ENCODE peak calls at places on chromosomes 2 and 18, in four cellular contexts. One of them, this sample, is unnamed.
A peak's percentile ranks its signal among the peaks of the same experiment; 100 is the strongest.

GRCh38 chr18:7562491-7562890 is 4.6 kb upstream of the PTPRM start:
- DNase-seq in CD4-positive, CD25-positive, alpha-beta regulatory T cell: no peak
- DNase-seq in H4: no peak
- DNase-seq in activated effector memory CD4-positive, alpha-beta T cell treated with Interleukin-2 at 50 U/mL for 16 hours: no peak
- DNase-seq in this sample: no peak

GRCh38 chr2:224360801-224361251 is 41.1 kb downstream of the FAM124B start:
- DNase-seq in CD4-positive, CD25-positive, alpha-beta regulatory T cell: no peak
- DNase-seq in activated effector memory CD4-positive, alpha-beta T cell treated with Interleukin-2 at 50 U/mL for 16 hours: no peak
- DNase-seq in H4: peak; percentile 18
- DNase-seq in this sample: no peak

GRCh38 chr18:7303306-7303705 is 72.4 kb downstream of the LRRC30 start:
- DNase-seq in activated effector memory CD4-positive, alpha-beta T cell treated with Interleukin-2 at 50 U/mL for 16 hours: no peak
- DNase-seq in CD4-positive, CD25-positive, alpha-beta regulatory T cell: no peak
- DNase-seq in H4: no peak
- DNase-seq in this sample: no peak

GRCh38 chr2:170022692-170023091 is 155.3 kb upstream of the MYO3B start:
- DNase-seq in activated effector memory CD4-positive, alpha-beta T cell treated with Interleukin-2 at 50 U/mL for 16 hours: no peak
- DNase-seq in CD4-positive, CD25-positive, alpha-beta regulatory T cell: no peak
- DNase-seq in H4: peak; percentile 5
- DNase-seq in this sample: no peak

GRCh38 chr18:78742346-78742745 is 237.3 kb upstream of the SALL3 start:
- DNase-seq in H4: no peak
- DNase-seq in activated effector memory CD4-positive, alpha-beta T cell treated with Interleukin-2 at 50 U/mL for 16 hours: no peak
- DNase-seq in CD4-positive, CD25-positive, alpha-beta regulatory T cell: no peak
- DNase-seq in this sample: no peak

GRCh38 chr2:235432741-235433520 is 60.9 kb upstream of the AGAP1 start:
- DNase-seq in activated effector memory CD4-positive, alpha-beta T cell treated with Interleukin-2 at 50 U/mL for 16 hours: no peak
- DNase-seq in CD4-positive, CD25-positive, alpha-beta regulatory T cell: no peak
- DNase-seq in H4: no peak
- DNase-seq in this sample: no peak

GRCh38 chr2:187117483-187117882 is 268.5 kb upstream of the ZSWIM2 start:
- DNase-seq in activated effector memory CD4-positive, alpha-beta T cell treated with Interleukin-2 at 50 U/mL for 16 hours: no peak
- DNase-seq in H4: no peak
- DNase-seq in CD4-positive, CD25-positive, alpha-beta regulatory T cell: no peak
- DNase-seq in this sample: no peak

GRCh38 chr2:230899786-230900185 is 25.3 kb downstream of the GPR55 start:
- DNase-seq in CD4-positive, CD25-positive, alpha-beta regulatory T cell: no peak
- DNase-seq in activated effector memory CD4-positive, alpha-beta T cell treated with Interleukin-2 at 50 U/mL for 16 hours: no peak
- DNase-seq in H4: no peak
- DNase-seq in this sample: no peak

GRCh38 chr2:225032249-225032648 is 10.0 kb downstream of the DOCK10 start:
- DNase-seq in CD4-positive, CD25-positive, alpha-beta regulatory T cell: no peak
- DNase-seq in activated effector memory CD4-positive, alpha-beta T cell treated with Interleukin-2 at 50 U/mL for 16 hours: no peak
- DNase-seq in H4: no peak
- DNase-seq in this sample: no peak

GRCh38 chr2:128510701-128511100 is 192.0 kb upstream of the HS6ST1 start:
- DNase-seq in H4: no peak
- DNase-seq in activated effector memory CD4-positive, alpha-beta T cell treated with Interleukin-2 at 50 U/mL for 16 hours: no peak
- DNase-seq in CD4-positive, CD25-positive, alpha-beta regulatory T cell: no peak
- DNase-seq in this sample: no peak

GRCh38 chr2:5915926-5916325 is 223.7 kb downstream of the SOX11 start:
- DNase-seq in H4: peak; percentile 21
- DNase-seq in activated effector memory CD4-positive, alpha-beta T cell treated with Interleukin-2 at 50 U/mL for 16 hours: no peak
- DNase-seq in CD4-positive, CD25-positive, alpha-beta regulatory T cell: no peak
- DNase-seq in this sample: no peak

GRCh38 chr2:214261683-214262082 is 149.2 kb upstream of the VWC2L start:
- DNase-seq in H4: no peak
- DNase-seq in CD4-positive, CD25-positive, alpha-beta regulatory T cell: no peak
- DNase-seq in activated effector memory CD4-positive, alpha-beta T cell treated with Interleukin-2 at 50 U/mL for 16 hours: no peak
- DNase-seq in this sample: no peak

GRCh38 chr2:234146087-234146826 is 95.8 kb downstream of the SPP2 start:
- DNase-seq in H4: peak; percentile 81
- DNase-seq in CD4-positive, CD25-positive, alpha-beta regulatory T cell: no peak
- DNase-seq in activated effector memory CD4-positive, alpha-beta T cell treated with Interleukin-2 at 50 U/mL for 16 hours: no peak
- DNase-seq in this sample: no peak

GRCh38 chr18:56199580-56200320 is 438.6 kb downstream of the TXNL1 start:
- DNase-seq in activated effector memory CD4-positive, alpha-beta T cell treated with Interleukin-2 at 50 U/mL for 16 hours: no peak
- DNase-seq in H4: no peak
- DNase-seq in CD4-positive, CD25-positive, alpha-beta regulatory T cell: no peak
- DNase-seq in this sample: no peak

GRCh38 chr2:231223458-231223970 is 25.1 kb downstream of the ARMC9 start:
- DNase-seq in H4: no peak
- DNase-seq in activated effector memory CD4-positive, alpha-beta T cell treated with Interleukin-2 at 50 U/mL for 16 hours: no peak
- DNase-seq in CD4-positive, CD25-positive, alpha-beta regulatory T cell: no peak
- DNase-seq in this sample: no peak

GRCh38 chr2:191566347-191566746 is 111.6 kb upstream of the NABP1 start:
- DNase-seq in H4: peak; percentile 65
- DNase-seq in CD4-positive, CD25-positive, alpha-beta regulatory T cell: peak; percentile 46
- DNase-seq in activated effector memory CD4-positive, alpha-beta T cell treated with Interleukin-2 at 50 U/mL for 16 hours: peak; percentile 39
- DNase-seq in this sample: peak; percentile 57

GRCh38 chr18:25726278-25726677 is 364.1 kb downstream of the SS18 start:
- DNase-seq in CD4-positive, CD25-positive, alpha-beta regulatory T cell: no peak
- DNase-seq in activated effector memory CD4-positive, alpha-beta T cell treated with Interleukin-2 at 50 U/mL for 16 hours: no peak
- DNase-seq in H4: no peak
- DNase-seq in this sample: no peak

GRCh38 chr18:49763590-49763989 is 49.7 kb downstream of the ACAA2 start:
- DNase-seq in CD4-positive, CD25-positive, alpha-beta regulatory T cell: no peak
- DNase-seq in H4: no peak
- DNase-seq in activated effector memory CD4-positive, alpha-beta T cell treated with Interleukin-2 at 50 U/mL for 16 hours: no peak
- DNase-seq in this sample: no peak

GRCh38 chr2:102442967-102443828 is 20.2 kb downstream of the IL18RAP start:
- DNase-seq in CD4-positive, CD25-positive, alpha-beta regulatory T cell: peak; percentile 6
- DNase-seq in activated effector memory CD4-positive, alpha-beta T cell treated with Interleukin-2 at 50 U/mL for 16 hours: peak; percentile 19
- DNase-seq in H4: peak; percentile 22
- DNase-seq in this sample: no peak

GRCh38 chr2:208657468-208657867 is 250.9 kb downstream of the PTH2R start:
- DNase-seq in activated effector memory CD4-positive, alpha-beta T cell treated with Interleukin-2 at 50 U/mL for 16 hours: no peak
- DNase-seq in CD4-positive, CD25-positive, alpha-beta regulatory T cell: no peak
- DNase-seq in H4: no peak
- DNase-seq in this sample: no peak

GRCh38 chr18:48440924-48441323 is 31.7 kb upstream of the ZBTB7C start:
- DNase-seq in CD4-positive, CD25-positive, alpha-beta regulatory T cell: no peak
- DNase-seq in activated effector memory CD4-positive, alpha-beta T cell treated with Interleukin-2 at 50 U/mL for 16 hours: no peak
- DNase-seq in H4: no peak
- DNase-seq in this sample: no peak

GRCh38 chr2:237149425-237149824 is 63.7 kb downstream of the COPS8 start:
- DNase-seq in CD4-positive, CD25-positive, alpha-beta regulatory T cell: no peak
- DNase-seq in H4: no peak
- DNase-seq in activated effector memory CD4-positive, alpha-beta T cell treated with Interleukin-2 at 50 U/mL for 16 hours: no peak
- DNase-seq in this sample: no peak

GRCh38 chr18:57775937-57776336 is 27.2 kb downstream of the ATP8B1 start:
- DNase-seq in CD4-positive, CD25-positive, alpha-beta regulatory T cell: no peak
- DNase-seq in H4: no peak
- DNase-seq in activated effector memory CD4-positive, alpha-beta T cell treated with Interleukin-2 at 50 U/mL for 16 hours: no peak
- DNase-seq in this sample: no peak

GRCh38 chr2:105488198-105488757 is 89.4 kb upstream of the FHL2 start:
- DNase-seq in activated effector memory CD4-positive, alpha-beta T cell treated with Interleukin-2 at 50 U/mL for 16 hours: no peak
- DNase-seq in CD4-positive, CD25-positive, alpha-beta regulatory T cell: no peak
- DNase-seq in H4: no peak
- DNase-seq in this sample: no peak

GRCh38 chr2:224838335-224838734 is 122.2 kb upstream of the CCDC195 start:
- DNase-seq in activated effector memory CD4-positive, alpha-beta T cell treated with Interleukin-2 at 50 U/mL for 16 hours: no peak
- DNase-seq in CD4-positive, CD25-positive, alpha-beta regulatory T cell: no peak
- DNase-seq in H4: no peak
- DNase-seq in this sample: no peak

GRCh38 chr2:70099270-70099669 is 12.0 kb downstream of the PCBP1 start:
- DNase-seq in H4: no peak
- DNase-seq in activated effector memory CD4-positive, alpha-beta T cell treated with Interleukin-2 at 50 U/mL for 16 hours: no peak
- DNase-seq in CD4-positive, CD25-positive, alpha-beta regulatory T cell: no peak
- DNase-seq in this sample: no peak